ENCODE peak calls at places on chromosomes 2 and 18, in seven cellular contexts. V is astrocyte of the cerebellum, W is retinal pigment epithelial cell, Y is foreskin fibroblast, S is spleen, G is left ventricle myocardium inferior, K is ovary. N is an unnamed sample.

GRCh38 chr2:49988816-49989215 is 834.5 kb upstream of the FSHR start:
- DNase-seq in G (no peak), K (no peak), W (no peak), V (no peak), Y (no peak), S (no peak), N (no peak)

GRCh38 chr2:156333274-156333950 is 891 bp upstream of the NR4A2 start:
- DNase-seq in Y (peak; percentile 39), K (no peak), W (no peak), G (no peak), V (no peak), S (no peak), N (no peak)

GRCh38 chr2:34570266-34570872 is 971.3 kb upstream of the FAM98A start:
- DNase-seq in V (peak; percentile 1), Y (no peak), W (no peak), G (no peak), S (no peak), K (no peak), N (no peak)

GRCh38 chr2:201949036-201950012 is 84.3 kb upstream of the FZD7 start:
- DNase-seq in K (no peak), W (no peak), S (no peak), G (no peak), Y (peak; percentile 30), V (no peak), N (no peak)

GRCh38 chr2:9052821-9053533 is 49.5 kb upstream of the MBOAT2 start:
- DNase-seq in K (no peak), Y (no peak), G (no peak), V (no peak), S (no peak), W (no peak), N (no peak)

GRCh38 chr18:13502585-13502984 is 223.8 kb downstream of the FAM210A start:
- DNase-seq in S (no peak), V (no peak), G (peak; percentile 46), Y (no peak), K (no peak), W (no peak), N (peak; percentile 36)

GRCh38 chr2:48694143-48694542 is 61.4 kb downstream of the LHCGR start:
- DNase-seq in G (no peak), Y (no peak), W (no peak), V (peak; percentile 79), S (no peak), K (no peak), N (no peak)

GRCh38 chr2:188382107-188382506 is 90.4 kb downstream of the GULP1 start:
- DNase-seq in G (no peak), V (no peak), S (no peak), Y (peak; percentile 39), W (no peak), K (no peak), N (no peak)

GRCh38 chr2:169393068-169393590 is 30.8 kb upstream of the LRP2 start:
- DNase-seq in G (no peak), S (no peak), W (no peak), Y (no peak), V (no peak), K (no peak), N (no peak)

GRCh38 chr2:80378-80777 is 34.1 kb upstream of the FAM110C start:
- DNase-seq in K (no peak), G (no peak), V (no peak), W (no peak), Y (no peak), S (no peak), N (no peak)

GRCh38 chr2:10414000-10414451 is 34.1 kb downstream of the ODC1 start:
- DNase-seq in Y (peak; percentile 60), G (no peak), W (no peak), S (no peak), V (no peak), K (no peak), N (no peak)

GRCh38 chr2:16774980-16775963 is 109.6 kb upstream of the CYRIA start:
- DNase-seq in Y (no peak), S (no peak), V (no peak), K (no peak), W (no peak), G (no peak), N (no peak)

GRCh38 chr2:216285641-216286156 is 86.6 kb downstream of the MARCHF4 start:
- DNase-seq in V (no peak), G (no peak), K (no peak), Y (no peak), S (no peak), W (no peak), N (no peak)

GRCh38 chr2:174035981-174036742 is 71.0 kb upstream of the SP3 start:
- DNase-seq in S (no peak), K (no peak), G (no peak), W (no peak), Y (peak; percentile 58), V (no peak), N (peak; percentile 34)

GRCh38 chr2:69013123-69013836 is at the start of gene ANTXR1:
- DNase-seq in Y (peak; percentile 85), W (no peak), V (peak; percentile 64), K (peak; percentile 76), S (peak; percentile 72), G (peak; percentile 22), N (peak; percentile 56)

GRCh38 chr2:137333386-137333972 is 568.1 kb downstream of the THSD7B start:
- DNase-seq in S (no peak), V (no peak), Y (peak; percentile 22), G (no peak), W (peak; percentile 34), K (no peak), N (no peak)

GRCh38 chr18:66193394-66193793 is 410.5 kb downstream of the CDH19 start:
- DNase-seq in W (no peak), S (no peak), K (no peak), V (no peak), G (no peak), Y (no peak), N (no peak)

GRCh38 chr2:1049691-1050090 is 99.0 kb downstream of the SNTG2 start:
- DNase-seq in Y (peak; percentile 88), V (no peak), S (no peak), G (no peak), K (no peak), W (no peak), N (no peak)

GRCh38 chr2:216934151-216934550 is 74.3 kb upstream of the TNP1 start:
- DNase-seq in K (peak; percentile 67), G (peak; percentile 35), Y (no peak), W (no peak), V (no peak), S (no peak), N (no peak)

GRCh38 chr18:31931886-31932240 is 11.1 kb downstream of the TRAPPC8 start:
- DNase-seq in K (no peak), W (no peak), G (no peak), Y (peak; percentile 20), V (no peak), S (no peak), N (no peak)

GRCh38 chr2:132256251-132256902 is 94.6 kb upstream of the ANKRD30BL start:
- DNase-seq in W (no peak), K (no peak), V (no peak), S (peak; percentile 64), G (no peak), Y (no peak), N (no peak)

GRCh38 chr2:209525834-209526281 is 102.0 kb downstream of the MAP2 start:
- DNase-seq in Y (peak; percentile 81), G (no peak), K (no peak), V (peak; percentile 90), W (peak; percentile 82), S (no peak), N (no peak)

GRCh38 chr2:126657146-126657635 is 1.2 kb downstream of the GYPC start:
- DNase-seq in S (peak; percentile 88), W (no peak), G (peak; percentile 61), K (peak; percentile 70), Y (peak; percentile 96), V (peak; percentile 69), N (peak; percentile 60)

GRCh38 chr2:18991177-18992168 is 366.9 kb downstream of the OSR1 start:
- DNase-seq in S (no peak), V (peak; percentile 53), W (peak; percentile 75), G (peak; percentile 31), K (peak; percentile 12), Y (peak; percentile 82), N (peak; percentile 22)

GRCh38 chr2:101900375-101900774 is 91.4 kb upstream of the IL1R2 start:
- DNase-seq in W (no peak), Y (no peak), G (no peak), S (no peak), K (no peak), V (no peak), N (no peak)

GRCh38 chr2:101152195-101153076 is 1.3 kb upstream of the TBC1D8 start:
- DNase-seq in Y (peak; percentile 88), G (peak; percentile 35), W (no peak), K (peak; percentile 33), S (peak; percentile 82), V (no peak), N (peak; percentile 65)

GRCh38 chr2:101331202-101331601 is 22.7 kb upstream of the RNF149 start:
- DNase-seq in W (no peak), Y (no peak), G (no peak), V (no peak), S (no peak), K (no peak), N (no peak)

GRCh38 chr18:73959341-73959740 is 188.3 kb downstream of the FBXO15 start:
- DNase-seq in Y (peak; percentile 75), V (no peak), W (no peak), S (no peak), K (no peak), G (no peak), N (no peak)

GRCh38 chr2:22854588-22854987 is 530.4 kb upstream of the KLHL29 start:
- DNase-seq in W (no peak), K (no peak), S (no peak), V (no peak), Y (no peak), G (no peak), N (no peak)
- H3K4me3 ChIP-seq in W (no peak overlapping the region), K (no peak overlapping the region), S (no peak overlapping the region), V (no peak overlapping the region), Y (no peak overlapping the region), G (no peak overlapping the region), N (no peak overlapping the region)

GRCh38 chr2:135931776-135932438 is 53.5 kb downstream of the DARS1 start:
- DNase-seq in G (no peak), Y (no peak), S (no peak), K (no peak), W (no peak), V (no peak), N (no peak)

GRCh38 chr2:135936524-135936923 is 48.9 kb downstream of the DARS1 start:
- DNase-seq in G (no peak), W (no peak), S (no peak), V (no peak), Y (no peak), K (no peak), N (no peak)

GRCh38 chr2:135935914-135936313 is 49.5 kb downstream of the DARS1 start:
- DNase-seq in K (no peak), V (no peak), S (no peak), G (no peak), Y (no peak), W (no peak), N (no peak)
- TF ChIP-seq CTCF in K (no peak), V (no peak), S (no peak), G (no peak), Y (no peak), W (no peak), N (no peak)

GRCh38 chr2:170974304-170974993 is 45.4 kb downstream of the GORASP2 start:
- DNase-seq in S (no peak), V (no peak), Y (peak; percentile 45), W (no peak), K (no peak), G (no peak), N (no peak)
- H3K4me3 ChIP-seq in S (peak overlapping the region; percentile 63), V (no peak overlapping the region), Y (peak overlapping the region; percentile 78), W (no peak overlapping the region), K (peak overlapping the region; percentile 71), G (peak overlapping the region; percentile 77), N (peak overlapping the region; percentile 79)

GRCh38 chr2:75094405-75094804 is 104.9 kb downstream of the TACR1 start:
- DNase-seq in Y (no peak), K (no peak), V (no peak), G (no peak), S (no peak), W (no peak), N (no peak)
- TF ChIP-seq CTCF in Y (no peak), K (no peak), V (no peak), G (no peak), S (no peak), W (no peak), N (no peak)

N was measured in heart right ventricle.